ENCODE peak calls at places on chromosome 5, in eight cellular contexts. E is left ventricle myocardium inferior, H is astrocyte of the spinal cord, Q is uterus, B is IMR-90, J is MCF 10A, L is endodermal cell, O is astrocyte. W is an unnamed sample.
A peak's percentile ranks its signal among the peaks of the same experiment; 100 is the strongest.

GRCh38 chr5:10469253-10470030 is 27.8 kb downstream of the ROPN1L start:
- DNase-seq in E (no peak), H (peak; percentile 93), Q (no peak), B (peak; percentile 43), J (no peak), L (no peak), O (peak; percentile 90), W (no peak)

GRCh38 chr5:173762930-173763329 is 125.2 kb upstream of the CPEB4 start:
- DNase-seq in E (no peak), H (no peak), Q (no peak), B (no peak), J (peak; percentile 47), L (no peak), O (no peak), W (no peak)

GRCh38 chr5:32866138-32866537 is 155.0 kb downstream of the NPR3 start:
- DNase-seq in E (no peak), H (no peak), Q (no peak), B (no peak), J (no peak), L (no peak), O (no peak), W (no peak)

GRCh38 chr5:60699549-60700346 is at the start of gene DEPDC1B:
- DNase-seq in E (peak; percentile 83), H (peak; percentile 91), Q (peak; percentile 78), B (peak; percentile 88), J (peak; percentile 90), L (peak; percentile 97), O (peak; percentile 84), W (peak; percentile 93)

GRCh38 chr5:172454355-172455086 is at the start of gene SH3PXD2B:
- DNase-seq in E (peak; percentile 72), H (peak; percentile 39), Q (peak; percentile 71), B (no peak), J (peak; percentile 68), L (peak; percentile 91), O (peak; percentile 51), W (peak; percentile 50)

GRCh38 chr5:144004751-144005150 is 165.7 kb downstream of the YIPF5 start:
- DNase-seq in E (no peak), H (no peak), Q (no peak), B (no peak), J (no peak), L (no peak), O (no peak), W (no peak)

GRCh38 chr5:76331139-76331538 is 71.9 kb upstream of the IQGAP2 start:
- DNase-seq in E (no peak), H (no peak), Q (no peak), B (no peak), J (no peak), L (no peak), O (no peak), W (no peak)

GRCh38 chr5:55841976-55842375 is 9.2 kb upstream of the IL31RA start:
- DNase-seq in E (no peak), H (no peak), Q (no peak), B (no peak), J (no peak), L (no peak), O (no peak), W (no peak)

GRCh38 chr5:111043712-111044506 is 27.6 kb upstream of the TSLP start:
- DNase-seq in E (no peak), H (peak; percentile 94), Q (no peak), B (peak; percentile 87), J (peak; percentile 27), L (peak; percentile 78), O (peak; percentile 39), W (no peak)

GRCh38 chr5:16579142-16579541 is 37.7 kb downstream of the RETREG1 start:
- DNase-seq in E (peak; percentile 46), H (no peak), Q (no peak), B (no peak), J (peak; percentile 6), L (no peak), O (no peak), W (no peak)

GRCh38 chr5:141557681-141558136 is 61.1 kb downstream of the DIAPH1 start:
- DNase-seq in E (peak; percentile 89), H (peak; percentile 99), Q (peak; percentile 87), B (peak; percentile 100), J (peak; percentile 99), L (peak; percentile 92), O (peak; percentile 100), W (peak; percentile 89)

GRCh38 chr5:148972958-148973357 is 89.9 kb downstream of the SH3TC2 start:
- DNase-seq in E (no peak), H (peak; percentile 78), Q (no peak), B (peak; percentile 89), J (peak; percentile 94), L (no peak), O (peak; percentile 83), W (no peak)

GRCh38 chr5:168756517-168757391 is 177.6 kb upstream of the PANK3 start:
- DNase-seq in E (no peak), H (no peak), Q (no peak), B (no peak), J (no peak), L (no peak), O (no peak), W (no peak)

GRCh38 chr5:5886353-5886752 is 463.9 kb downstream of the ICE1 start:
- DNase-seq in E (no peak), H (no peak), Q (no peak), B (no peak), J (no peak), L (no peak), O (no peak), W (no peak)

GRCh38 chr5:95887977-95888376 is 65.5 kb upstream of the GLRX start:
- DNase-seq in E (no peak), H (no peak), Q (no peak), B (no peak), J (no peak), L (no peak), O (no peak), W (no peak)

GRCh38 chr5:110347781-110348180 is 378.7 kb downstream of the TMEM232 start:
- DNase-seq in E (no peak), H (no peak), Q (no peak), B (no peak), J (no peak), L (no peak), O (no peak), W (no peak)

GRCh38 chr5:2989517-2989916 is 238.0 kb upstream of the IRX2 start:
- DNase-seq in E (no peak), H (no peak), Q (no peak), B (no peak), J (no peak), L (peak; percentile 56), O (no peak), W (no peak)

GRCh38 chr5:54013556-54014157 is 296.7 kb downstream of the ARL15 start:
- DNase-seq in E (no peak), H (peak; percentile 71), Q (no peak), B (peak; percentile 90), J (peak; percentile 79), L (no peak), O (peak; percentile 85), W (no peak)

GRCh38 chr5:169667896-169668674 is 31.0 kb downstream of the DOCK2 start:
- DNase-seq in E (no peak), H (peak; percentile 34), Q (no peak), B (peak; percentile 17), J (peak; percentile 70), L (no peak), O (peak; percentile 12), W (no peak)

GRCh38 chr5:127206320-127207113 is 84.1 kb upstream of the MEGF10 start:
- DNase-seq in E (no peak), H (peak; percentile 92), Q (no peak), B (peak; percentile 77), J (peak; percentile 95), L (no peak), O (peak; percentile 86), W (no peak)

DNA sequence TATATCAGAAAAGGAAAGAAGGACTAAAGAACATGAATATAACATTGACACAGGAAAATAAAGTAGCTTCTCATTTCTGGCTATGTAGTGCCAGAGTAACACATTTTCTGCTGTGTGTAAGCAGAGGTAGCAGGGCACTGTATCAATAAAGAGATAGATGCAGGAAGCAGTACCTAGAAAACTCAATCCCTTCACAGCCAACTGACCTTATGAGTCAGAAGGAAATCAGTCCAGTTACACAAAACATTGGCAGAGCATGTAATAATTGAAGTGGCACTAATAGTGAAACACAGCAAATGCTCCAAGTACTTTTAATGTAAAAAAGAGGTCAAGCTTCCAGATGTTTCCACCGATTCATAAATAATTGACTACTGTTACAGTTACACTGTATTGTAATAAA is 706.6 kb downstream of the EFNA5 start:
- DNase-seq in E (no peak), H (peak; percentile 53), Q (no peak), B (no peak), J (peak; percentile 39), L (no peak), O (peak; percentile 63), W (no peak)
- TF ChIP-seq CTCF in E (no peak), H (no peak), Q (no peak), B (no peak), J (no peak), L (no peak), O (no peak), W (no peak)

DNA sequence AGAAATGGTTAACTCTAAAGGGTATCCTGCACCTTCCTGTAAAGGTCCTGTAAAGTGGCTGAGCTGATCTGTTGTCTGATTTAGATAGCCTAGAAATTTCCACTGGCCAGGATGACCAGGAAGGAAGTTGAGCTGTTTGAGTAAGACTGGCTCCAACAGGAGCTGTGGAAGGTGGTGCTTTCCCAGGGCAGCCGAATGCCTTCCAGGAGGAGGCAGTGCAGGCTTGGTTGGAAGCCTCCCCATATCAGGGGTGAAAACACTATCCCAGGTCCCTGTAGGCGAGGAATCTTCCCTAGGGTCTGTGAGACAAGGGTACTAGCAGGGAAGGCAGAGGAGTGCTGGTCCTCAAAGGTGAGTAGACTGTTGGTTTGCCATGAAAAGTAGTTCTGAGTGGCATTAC is 98.4 kb downstream of the LIX1 start:
- DNase-seq in E (peak; percentile 17), H (no peak), Q (peak; percentile 19), B (peak; percentile 18), J (peak; percentile 51), L (peak; percentile 93), O (no peak), W (no peak)
- TF ChIP-seq CTCF in E (peak; percentile 67), H (peak; percentile 33), Q (peak; percentile 41), B (peak; percentile 35), J (peak; percentile 31), L (peak; percentile 95), O (no peak), W (no peak)

GRCh38 chr5:102545175-102545574 is 46.4 kb upstream of the SLCO6A1 start:
- DNase-seq in E (no peak), H (no peak), Q (no peak), B (no peak), J (peak; percentile 15), L (peak; percentile 90), O (no peak), W (no peak)
- TF ChIP-seq CTCF in E (peak; percentile 23), H (peak; percentile 38), Q (no peak), B (peak; percentile 15), J (no peak), L (peak; percentile 82), O (no peak), W (no peak)

DNA sequence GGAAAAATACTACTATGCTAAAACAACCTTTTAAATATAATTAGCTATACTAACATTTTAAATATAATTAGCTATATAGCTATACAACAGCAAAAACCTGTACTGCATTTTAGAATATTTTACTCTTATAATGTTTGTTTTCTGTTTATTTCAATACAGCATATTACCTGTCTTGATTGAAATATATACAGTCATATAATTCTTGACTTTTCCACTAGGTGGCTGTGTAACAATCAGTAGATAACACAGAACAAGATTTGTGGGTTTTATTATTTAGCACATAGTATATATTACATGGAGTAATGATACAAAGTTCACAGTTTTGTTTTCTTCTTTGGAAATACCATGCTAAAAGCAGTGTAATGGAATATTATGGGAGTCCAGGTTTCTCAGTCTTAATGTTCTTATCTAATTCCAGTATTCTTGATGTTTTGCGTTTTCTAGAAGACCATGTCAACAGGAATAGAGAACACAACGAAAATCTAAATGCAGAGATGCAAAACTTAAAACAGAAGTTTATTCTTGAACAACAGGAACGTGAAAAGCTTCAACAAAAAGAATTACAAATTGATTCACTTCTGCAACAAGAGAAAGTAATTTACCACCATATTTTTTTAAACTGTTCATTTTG is 13.3 kb downstream of the HMMR start:
- DNase-seq in E (no peak), H (peak; percentile 42), Q (no peak), B (no peak), J (peak; percentile 46), L (no peak), O (peak; percentile 11), W (no peak)
- TF ChIP-seq CTCF in E (peak; percentile 39), H (peak; percentile 41), Q (peak; percentile 45), B (peak; percentile 21), J (peak; percentile 42), L (peak; percentile 60), O (no peak), W (peak; percentile 28)